ENCODE peak calls at places on chromosomes 11 and 22, in six cellular contexts. K is IMR-90, R is neuronal stem cell, C is trophoblast cell, B is H1, Z is mesenchymal stem cell. A is an unnamed sample.

GRCh38 chr22:33851240-33851639 is 69.0 kb downstream of the LARGE1 start:
- DNase-seq in C (no peak), K (peak; percentile 44), Z (peak; percentile 68), R (no peak), B (no peak), A (no peak)

GRCh38 chr22:20552450-20552894 is 45.1 kb downstream of the MED15 start:
- DNase-seq in C (no peak), K (peak; percentile 42), R (no peak), Z (peak; percentile 82), B (no peak), A (no peak)

GRCh38 chr11:99988105-99988907 is 698.8 kb upstream of the ARHGAP42 start:
- DNase-seq in K (no peak), R (no peak), C (no peak), B (no peak), Z (peak; percentile 8), A (no peak)

GRCh38 chr22:46308283-46308988 is 11.8 kb downstream of the GTSE1 start:
- DNase-seq in B (no peak), R (no peak), C (no peak), K (no peak), Z (no peak), A (no peak)

GRCh38 chr22:30602049-30602448 is 4.9 kb upstream of the TCN2 start:
- DNase-seq in Z (peak; percentile 41), B (no peak), K (peak; percentile 43), R (no peak), C (no peak), A (peak; percentile 76)

GRCh38 chr22:28977481-28977971 is 84.1 kb downstream of the C22orf31 start:
- DNase-seq in Z (peak; percentile 33), C (no peak), K (no peak), B (no peak), R (no peak), A (no peak)

GRCh38 chr11:112174789-112175595 is at the start of gene BCO2:
- DNase-seq in K (peak; percentile 71), B (peak; percentile 81), Z (peak; percentile 96), R (peak; percentile 81), C (peak; percentile 68), A (peak; percentile 70)

GRCh38 chr11:70398834-70399680 is 728 bp downstream of the CTTN start:
- DNase-seq in R (no peak), B (no peak), K (no peak), C (peak; percentile 53), Z (no peak), A (no peak)

GRCh38 chr11:126410649-126411048 is 55.2 kb downstream of the ST3GAL4 start:
- DNase-seq in R (no peak), C (no peak), B (no peak), K (peak; percentile 22), Z (no peak), A (no peak)

GRCh38 chr22:39290724-39291161 is 28.7 kb downstream of the RPL3 start:
- DNase-seq in R (no peak), B (no peak), K (peak; percentile 71), C (peak; percentile 93), Z (peak; percentile 89), A (no peak)

GRCh38 chr11:102592634-102593581 is 32.2 kb downstream of the MMP20 start:
- DNase-seq in B (no peak), C (no peak), R (no peak), Z (peak; percentile 42), K (peak; percentile 20), A (peak; percentile 72)

GRCh38 chr11:62538470-62539237 is 8.0 kb downstream of the AHNAK start:
- DNase-seq in C (no peak), B (no peak), Z (no peak), K (no peak), R (no peak), A (no peak)

GRCh38 chr22:47795477-47796127 is 1033.2 kb downstream of the TBC1D22A start:
- DNase-seq in R (no peak), B (peak; percentile 46), Z (no peak), K (no peak), C (no peak), A (peak; percentile 48)

GRCh38 chr22:29225422-29226090 is 19.9 kb downstream of the EMID1 start:
- DNase-seq in K (peak; percentile 42), Z (peak; percentile 73), R (no peak), B (no peak), C (no peak), A (no peak)

GRCh38 chr22:24728790-24729637 is 45.5 kb downstream of the PIWIL3 start:
- DNase-seq in K (peak; percentile 74), Z (peak; percentile 49), C (no peak), B (no peak), R (no peak), A (no peak)

GRCh38 chr11:68582416-68583046 is 101.8 kb upstream of the GAL start:
- DNase-seq in C (no peak), Z (no peak), K (no peak), B (no peak), R (no peak), A (no peak)
- H3K4me3 ChIP-seq in C (no peak overlapping the region), Z (no peak overlapping the region), K (no peak overlapping the region), B (no peak overlapping the region), R (no peak overlapping the region), A (no peak overlapping the region)

DNA sequence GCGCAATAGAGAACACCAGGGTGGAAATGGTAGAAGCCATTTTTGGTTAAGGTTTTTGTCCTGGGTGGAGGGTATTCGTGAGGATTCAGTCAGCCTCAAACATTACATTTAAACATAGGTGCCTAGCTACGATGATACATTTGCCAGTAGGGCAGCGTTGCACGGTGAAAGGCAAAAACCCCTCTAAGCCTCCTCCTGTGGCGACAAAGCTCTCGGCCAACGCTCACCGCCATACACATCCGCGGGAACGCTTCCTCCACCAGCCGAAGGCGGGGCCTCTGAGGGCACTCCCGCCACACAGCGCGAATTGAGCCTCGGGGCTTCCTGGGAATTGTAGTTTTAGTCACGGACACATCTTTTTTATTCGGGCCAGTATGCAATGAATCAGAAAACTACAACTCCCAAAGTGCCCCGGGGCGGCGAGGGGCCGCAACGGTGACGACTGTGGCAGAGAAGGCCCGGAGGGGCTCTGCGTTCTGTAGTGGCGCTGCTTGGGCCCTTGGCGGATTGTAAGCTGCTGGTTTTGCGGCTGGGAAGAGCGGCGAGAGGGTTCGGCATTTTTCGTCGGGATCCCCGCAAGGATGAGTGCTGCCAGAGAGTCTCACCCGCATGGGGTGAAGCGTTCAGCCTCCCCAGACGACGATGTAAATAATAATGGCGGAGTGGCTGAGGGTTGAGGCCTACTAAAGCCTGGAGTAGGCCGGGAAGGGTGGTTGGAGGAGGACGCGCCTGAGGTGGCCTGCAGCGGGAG is at the start of gene C11orf58:
- DNase-seq in B (peak; percentile 94), K (peak; percentile 96), R (peak; percentile 96), Z (peak; percentile 99), C (peak; percentile 99), A (peak; percentile 99)
- H2BK120ac ChIP-seq in B (no peak within 1 kb of the TSS), K (peak within 1 kb of the TSS; percentile 84), R (no peak within 1 kb of the TSS), Z (peak within 1 kb of the TSS; percentile 81), C (peak within 1 kb of the TSS; percentile 73), A (peak within 1 kb of the TSS; percentile 69)

GRCh38 chr11:57516061-57516443 is 550 bp upstream of the SLC43A1 start:
- DNase-seq in B (no peak), C (no peak), R (no peak), Z (no peak), K (no peak), A (no peak)

GRCh38 chr11:57513446-57513795 is 2.1 kb downstream of the SLC43A1 start:
- DNase-seq in R (no peak), K (no peak), C (no peak), Z (no peak), B (no peak), A (no peak)

GRCh38 chr11:57515332-57516060 is at the start of gene SLC43A1:
- DNase-seq in C (no peak), R (no peak), Z (peak; percentile 65), K (peak; percentile 59), B (peak; percentile 66), A (no peak)

GRCh38 chr11:57513911-57514537 is 1.5 kb downstream of the SLC43A1 start:
- DNase-seq in R (no peak), K (peak; percentile 33), B (no peak), Z (peak; percentile 39), C (no peak), A (peak; percentile 64)

GRCh38 chr11:57514538-57515331 is 767 bp downstream of the SLC43A1 start:
- DNase-seq in K (peak; percentile 24), Z (peak; percentile 41), B (peak; percentile 83), R (no peak), C (no peak), A (peak; percentile 70)
- H3K4me3 ChIP-seq in K (peak overlapping the region; percentile 95), Z (peak overlapping the region; percentile 84), B (peak overlapping the region; percentile 71), R (peak overlapping the region; percentile 56), C (peak overlapping the region; percentile 63), A (peak overlapping the region; percentile 76)

DNA sequence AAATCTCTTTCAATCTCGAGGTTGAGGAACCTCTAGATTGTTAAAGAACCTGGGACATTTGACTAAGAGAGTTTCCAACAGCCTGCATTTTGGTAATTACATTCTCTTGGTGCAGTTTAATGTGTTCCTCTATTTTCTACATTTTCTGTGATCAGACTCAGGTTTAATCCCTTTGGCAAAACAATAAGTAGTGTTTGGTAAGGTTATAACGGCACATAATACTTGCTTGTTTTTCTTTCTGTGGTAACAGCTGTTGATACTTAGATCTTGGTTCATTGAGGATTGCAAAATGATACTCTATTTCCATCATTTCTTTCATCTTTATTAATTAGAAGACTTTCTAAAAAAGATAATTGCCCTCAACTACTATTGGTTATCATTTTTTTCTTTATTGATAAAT is 271.3 kb downstream of the SBF2 start:
- DNase-seq in K (peak; percentile 16), Z (no peak), C (no peak), B (no peak), R (no peak), A (no peak)
- H2BK120ac ChIP-seq in K (peak overlapping the region; percentile 40), Z (no peak overlapping the region), C (no peak overlapping the region), B (no peak overlapping the region), R (no peak overlapping the region), A (no peak overlapping the region)

GRCh38 chr11:75565916-75566762 is 4.1 kb downstream of the SERPINH1 start:
- DNase-seq in C (no peak), K (no peak), B (no peak), R (no peak), Z (no peak), A (no peak)
- H3K4me3 ChIP-seq in C (no peak overlapping the region), K (no peak overlapping the region), B (no peak overlapping the region), R (no peak overlapping the region), Z (peak overlapping the region; percentile 86), A (no peak overlapping the region)

GRCh38 chr11:116687458-116688201 is 85.2 kb downstream of the BUD13 start:
- DNase-seq in Z (no peak), B (peak; percentile 87), C (no peak), K (no peak), R (peak; percentile 49), A (peak; percentile 98)

GRCh38 chr11:116686891-116687290 is 85.9 kb downstream of the BUD13 start:
- DNase-seq in B (no peak), K (no peak), Z (no peak), R (no peak), C (no peak), A (no peak)

GRCh38 chr11:116689413-116690127 is 83.2 kb downstream of the BUD13 start:
- DNase-seq in C (no peak), B (no peak), K (no peak), R (no peak), Z (no peak), A (no peak)

GRCh38 chr11:116690623-116691022 is 82.2 kb downstream of the BUD13 start:
- DNase-seq in K (no peak), R (no peak), B (no peak), Z (no peak), C (no peak), A (peak; percentile 32)

GRCh38 chr11:116688202-116688540 is 84.6 kb downstream of the BUD13 start:
- DNase-seq in B (no peak), C (no peak), K (no peak), R (no peak), Z (no peak), A (peak; percentile 24)
- H2BK120ac ChIP-seq in B (peak overlapping the region; percentile 75), C (no peak overlapping the region), K (no peak overlapping the region), R (peak overlapping the region; percentile 65), Z (no peak overlapping the region), A (no peak overlapping the region)

A was measured in mesendoderm.